ENCODE peak calls at places on chromosome 13, in five cellular contexts. H, I, F, Y and G are unnamed samples.

GRCh38 chr13:51201886-51202285 is 20.3 kb upstream of the FAM124A start:
- DNase-seq in H (no peak), I (no peak), F (no peak), Y (no peak), G (no peak)

GRCh38 chr13:66859934-66860867 is 369.9 kb downstream of the PCDH9 start:
- DNase-seq in H (no peak), I (no peak), F (no peak), Y (no peak), G (no peak)

GRCh38 chr13:33940898-33941297 is 122.9 kb downstream of the RFC3 start:
- DNase-seq in H (no peak), I (no peak), F (no peak), Y (no peak), G (no peak)

GRCh38 chr13:50780201-50781015 is 63.1 kb downstream of the DLEU7 start:
- DNase-seq in H (no peak), I (no peak), F (no peak), Y (no peak), G (no peak)

GRCh38 chr13:112962911-112963625 is 5.9 kb upstream of the MCF2L start:
- DNase-seq in H (no peak), I (peak), F (no peak), Y (no peak), G (no peak)

GRCh38 chr13:112839347-112840105 is 129.5 kb upstream of the MCF2L start:
- DNase-seq in H (no peak), I (no peak), F (no peak), Y (no peak), G (no peak)

GRCh38 chr13:50636007-50636704 is 207.3 kb downstream of the DLEU7 start:
- DNase-seq in H (no peak), I (no peak), F (no peak), Y (no peak), G (no peak)

GRCh38 chr13:110294146-110294545 is 12.8 kb downstream of the COL4A1 start:
- DNase-seq in H (no peak), I (no peak), F (no peak), Y (no peak), G (no peak)

GRCh38 chr13:21965095-21965494 is 294.2 kb downstream of the FGF9 start:
- DNase-seq in H (no peak), I (no peak), F (no peak), Y (no peak), G (no peak)

GRCh38 chr13:51998723-51999471 is 12.4 kb downstream of the ATP7B start:
- DNase-seq in H (no peak), I (no peak), F (no peak), Y (no peak), G (no peak)

GRCh38 chr13:38167164-38167822 is 182.4 kb upstream of the UFM1 start:
- DNase-seq in H (no peak), I (no peak), F (no peak), Y (no peak), G (no peak)

GRCh38 chr13:98147521-98147920 is 4.6 kb downstream of the FARP1 start:
- DNase-seq in H (no peak), I (no peak), F (no peak), Y (no peak), G (no peak)

GRCh38 chr13:92175330-92175729 is 776.9 kb downstream of the GPC5 start:
- DNase-seq in H (no peak), I (no peak), F (no peak), Y (no peak), G (peak)

GRCh38 chr13:90792335-90792734 is 555.2 kb upstream of the MIR17HG start:
- DNase-seq in H (no peak), I (no peak), F (no peak), Y (no peak), G (no peak)

GRCh38 chr13:102838982-102839381 is 6.8 kb upstream of the ERCC5 start:
- DNase-seq in H (no peak), I (no peak), F (no peak), Y (no peak), G (no peak)

GRCh38 chr13:34416833-34417425 is 525.1 kb upstream of the NBEA start:
- DNase-seq in H (no peak), I (no peak), F (no peak), Y (no peak), G (no peak)

GRCh38 chr13:44331446-44331845 is 42.2 kb upstream of the SERP2 start:
- DNase-seq in H (no peak), I (no peak), F (no peak), Y (no peak), G (peak)

GRCh38 chr13:113854238-113855011 is 9.5 kb downstream of the GAS6 start:
- DNase-seq in H (peak), I (peak), F (no peak), Y (peak), G (no peak)

GRCh38 chr13:35014606-35015005 is 72.5 kb downstream of the NBEA start:
- DNase-seq in H (no peak), I (no peak), F (no peak), Y (no peak), G (no peak)

GRCh38 chr13:97904059-97904458 is 49.4 kb upstream of the IPO5 start:
- DNase-seq in H (no peak), I (no peak), F (no peak), Y (no peak), G (no peak)

GRCh38 chr13:69857188-69857821 is 250.3 kb upstream of the ATXN8OS start:
- DNase-seq in H (no peak), I (no peak), F (peak), Y (no peak), G (peak)

GRCh38 chr13:39688699-39689405 is 33.4 kb downstream of the COG6 start:
- DNase-seq in H (no peak), I (no peak), F (no peak), Y (no peak), G (no peak)

GRCh38 chr13:100382787-100383186 is 205.8 kb downstream of the GGACT start:
- DNase-seq in H (no peak), I (no peak), F (no peak), Y (no peak), G (no peak)

GRCh38 chr13:74555291-74556001 is 421.2 kb upstream of the KLF12 start:
- DNase-seq in H (no peak), I (no peak), F (no peak), Y (no peak), G (no peak)

GRCh38 chr13:114145722-114146121 is 13.3 kb upstream of the RASA3 start:
- DNase-seq in H (no peak), I (peak), F (no peak), Y (peak), G (no peak)

GRCh38 chr13:75219479-75220237 is 262.3 kb downstream of the TBC1D4 start:
- DNase-seq in H (peak), I (peak), F (peak), Y (peak), G (peak)

GRCh38 chr13:46866150-46866549 is 30.7 kb downstream of the HTR2A start:
- DNase-seq in H (no peak), I (peak), F (no peak), Y (no peak), G (peak)

GRCh38 chr13:113926951-113927660 is 46.8 kb downstream of the C13orf46 start:
- DNase-seq in H (peak), I (peak), F (no peak), Y (peak), G (no peak)

GRCh38 chr13:36130542-36131214 is 504 bp downstream of the DCLK1 start:
- DNase-seq in H (no peak), I (peak), F (no peak), Y (no peak), G (peak)

GRCh38 chr13:99432637-99433542 is 68.4 kb upstream of the TM9SF2 start:
- DNase-seq in H (no peak), I (no peak), F (peak), Y (peak), G (peak)

GRCh38 chr13:40383922-40384321 is 282.5 kb downstream of the FOXO1 start:
- DNase-seq in H (no peak), I (no peak), F (no peak), Y (no peak), G (no peak)

GRCh38 chr13:112755331-112755730 is 65.5 kb downstream of the ATP11A start:
- DNase-seq in H (no peak), I (no peak), F (no peak), Y (no peak), G (no peak)

GRCh38 chr13:79404985-79405384 is 1.1 kb downstream of the RBM26 start:
- DNase-seq in H (no peak), I (no peak), F (no peak), Y (no peak), G (no peak)

GRCh38 chr13:114134944-114135610 is 2.7 kb upstream of the RASA3 start:
- DNase-seq in H (no peak), I (no peak), F (no peak), Y (peak), G (no peak)

GRCh38 chr13:113632706-113633484 is 25.1 kb downstream of the ATP4B start:
- DNase-seq in H (no peak), I (peak), F (no peak), Y (peak), G (no peak)

GRCh38 chr13:60332682-60333081 is 64.3 kb upstream of the TDRD3 start:
- DNase-seq in H (no peak), I (no peak), F (no peak), Y (no peak), G (no peak)
- TF ChIP-seq CTCF in H (no peak), I (no peak), F (no peak), Y (no peak), G (no peak)

GRCh38 chr13:106530209-106530906 is 5.1 kb downstream of the EFNB2 start:
- DNase-seq in H (no peak), I (no peak), F (no peak), Y (no peak), G (no peak)
- H3K27ac ChIP-seq in H (peak), I (no peak), F (no peak), Y (no peak), G (no peak)

DNA sequence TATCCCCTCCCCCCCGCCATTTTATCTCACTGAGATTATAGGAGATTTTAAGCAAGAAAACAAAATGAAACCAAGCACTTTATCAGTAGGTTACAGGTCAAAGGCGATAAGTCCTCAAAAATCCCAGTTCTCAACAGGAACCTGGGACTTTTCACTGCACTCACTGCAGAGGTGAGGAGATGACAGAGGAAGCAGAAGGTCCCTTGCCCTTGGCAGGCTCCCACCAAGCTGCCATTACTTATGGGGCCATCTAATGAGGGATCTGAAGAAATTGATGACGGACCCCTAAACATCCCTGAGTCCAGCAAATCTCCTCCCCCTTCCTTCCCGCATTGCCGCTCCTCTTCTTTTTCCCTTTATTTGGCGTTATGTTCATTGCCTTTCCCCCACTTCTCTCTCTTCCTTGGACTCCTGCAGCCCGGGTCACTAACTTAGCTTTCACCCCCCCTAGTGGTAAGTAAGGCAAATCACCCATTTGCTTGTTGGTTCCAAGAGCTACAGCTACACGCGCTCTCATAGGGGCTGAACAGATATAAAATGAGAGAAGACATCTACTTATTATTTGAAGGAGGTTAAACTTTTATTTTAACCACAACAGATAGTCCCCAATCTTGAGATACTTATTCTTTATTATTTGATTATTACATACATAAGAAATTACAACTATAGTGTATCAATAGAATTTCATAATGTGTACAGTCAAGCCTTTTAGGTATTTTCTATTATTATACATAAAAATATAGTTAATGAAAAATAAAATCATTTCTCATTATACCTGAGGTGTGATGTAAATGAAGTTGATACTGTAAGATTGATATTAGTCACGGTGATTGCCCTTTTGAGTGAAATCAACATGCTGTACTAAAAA is 52.0 kb upstream of the ARGLU1 start:
- DNase-seq in H (no peak), I (no peak), F (peak), Y (no peak), G (peak)
- H3K4me3 ChIP-seq in H (peak), I (no peak), F (no peak), Y (peak), G (no peak)

GRCh38 chr13:45368571-45368970 is 27.6 kb upstream of the TPT1 start:
- DNase-seq in H (no peak), I (peak), F (no peak), Y (no peak), G (no peak)

GRCh38 chr13:45372189-45373115 is 31.5 kb upstream of the TPT1 start:
- DNase-seq in H (no peak), I (no peak), F (no peak), Y (no peak), G (no peak)

GRCh38 chr13:45373116-45373606 is 32.2 kb upstream of the TPT1 start:
- DNase-seq in H (no peak), I (no peak), F (no peak), Y (no peak), G (no peak)

GRCh38 chr13:45369116-45369515 is 28.1 kb upstream of the TPT1 start:
- DNase-seq in H (no peak), I (no peak), F (no peak), Y (no peak), G (no peak)

DNA sequence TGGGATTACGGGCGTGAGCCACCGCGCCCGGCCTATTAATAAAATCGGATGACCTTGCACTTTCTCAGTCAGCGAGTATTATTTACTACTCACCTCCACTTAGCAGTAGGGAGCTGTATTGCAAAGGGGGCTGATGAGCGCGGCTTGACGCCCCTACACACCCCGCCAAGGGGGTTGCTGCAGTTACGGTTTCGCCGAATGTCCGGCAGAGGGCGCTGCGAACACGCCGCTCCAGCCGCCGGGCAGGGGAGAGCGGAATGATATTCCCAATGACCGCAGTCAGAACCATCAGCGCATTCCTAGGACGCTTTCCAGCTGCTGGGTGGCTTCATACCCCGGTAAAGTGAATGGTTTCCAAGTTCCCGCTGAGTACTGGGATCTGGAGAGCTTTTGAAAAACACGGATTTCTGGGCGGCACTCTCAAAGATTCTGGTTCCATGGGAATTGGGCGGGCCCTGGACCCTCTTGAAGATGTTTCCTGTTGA is 30.0 kb upstream of the TPT1 start:
- DNase-seq in H (peak), I (no peak), F (peak), Y (peak), G (peak)
- TF ChIP-seq CTCF in H (peak), I (peak), F (peak), Y (peak), G (peak)

DNA sequence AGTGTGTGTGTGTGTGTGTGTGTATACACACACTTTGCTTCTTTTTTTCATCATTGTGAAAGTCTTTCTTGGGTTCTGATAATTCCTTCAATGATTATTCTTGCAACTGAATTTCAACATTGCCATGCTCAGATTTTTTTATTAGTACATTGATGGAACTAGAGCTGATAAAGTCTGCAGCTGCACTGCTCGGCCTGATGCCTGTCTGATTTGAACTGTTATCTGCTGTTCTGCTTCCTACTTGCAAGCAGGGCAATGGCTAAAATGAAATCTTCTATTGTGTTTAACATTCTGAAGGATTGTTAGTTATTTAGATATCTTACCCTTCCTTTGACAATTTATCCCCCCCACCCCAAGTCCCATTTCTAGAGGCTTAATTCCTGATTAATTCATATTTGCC is 61.3 kb downstream of the OLFM4 start:
- DNase-seq in H (no peak), I (no peak), F (no peak), Y (no peak), G (no peak)
- H3K27ac ChIP-seq in H (no peak), I (no peak), F (no peak), Y (no peak), G (no peak)